ENCODE peak calls at places on chromosomes 2 and 18, in nine cellular contexts. D, N, Y, L, E, P, Q, Z and A are unnamed samples.

GRCh38 chr18:46477425-46478011 is 179.5 kb downstream of the LOXHD1 start:
- DNase-seq in D (no peak), N (no peak), Y (no peak), L (no peak), E (no peak), P (no peak), Q (no peak), Z (no peak), A (no peak)

GRCh38 chr2:20994130-20994529 is 49.7 kb downstream of the APOB start:
- DNase-seq in D (no peak), N (no peak), Y (no peak), L (no peak), E (no peak), P (no peak), Q (no peak), Z (no peak), A (peak; percentile 17)

GRCh38 chr2:181679544-181679979 is 755 bp downstream of the NEUROD1 start:
- DNase-seq in D (no peak), N (no peak), Y (no peak), L (no peak), E (no peak), P (no peak), Q (no peak), Z (no peak), A (no peak)

GRCh38 chr18:59864446-59864764 is 35.4 kb upstream of the PMAIP1 start:
- DNase-seq in D (no peak), N (no peak), Y (no peak), L (no peak), E (no peak), P (no peak), Q (no peak), Z (no peak), A (peak; percentile 84)

GRCh38 chr2:109062558-109063325 is 66.3 kb upstream of the SH3RF3 start:
- DNase-seq in D (no peak), N (no peak), Y (no peak), L (no peak), E (no peak), P (no peak), Q (no peak), Z (no peak), A (no peak)

GRCh38 chr2:128630974-128631697 is 312.5 kb upstream of the HS6ST1 start:
- DNase-seq in D (no peak), N (no peak), Y (no peak), L (no peak), E (no peak), P (no peak), Q (no peak), Z (no peak), A (no peak)

GRCh38 chr2:143745060-143745459 is 615.8 kb downstream of the ARHGAP15 start:
- DNase-seq in D (no peak), N (no peak), Y (no peak), L (no peak), E (no peak), P (no peak), Q (no peak), Z (no peak), A (peak; percentile 30)

GRCh38 chr2:202377308-202377736 is 1.2 kb downstream of the BMPR2 start:
- DNase-seq in D (no peak), N (no peak), Y (no peak), L (peak; percentile 7), E (peak; percentile 22), P (no peak), Q (peak; percentile 46), Z (peak; percentile 30), A (peak; percentile 15)

GRCh38 chr2:73035899-73036778 is 35.4 kb downstream of the SFXN5 start:
- DNase-seq in D (no peak), N (no peak), Y (no peak), L (no peak), E (peak; percentile 27), P (no peak), Q (no peak), Z (no peak), A (no peak)

GRCh38 chr18:323253-323622 is 55.4 kb upstream of the THOC1 start:
- DNase-seq in D (peak; percentile 41), N (peak; percentile 52), Y (peak; percentile 61), L (peak; percentile 33), E (peak; percentile 3), P (no peak), Q (no peak), Z (peak; percentile 38), A (no peak)

GRCh38 chr2:128548461-128548891 is 229.8 kb upstream of the HS6ST1 start:
- DNase-seq in D (no peak), N (no peak), Y (no peak), L (no peak), E (no peak), P (no peak), Q (no peak), Z (no peak), A (no peak)

GRCh38 chr18:75107196-75107930 is 101.6 kb downstream of the PTGR3 start:
- DNase-seq in D (no peak), N (no peak), Y (no peak), L (no peak), E (no peak), P (no peak), Q (no peak), Z (no peak), A (no peak)

GRCh38 chr2:43228341-43228751 is 1.9 kb upstream of the ZFP36L2 start:
- DNase-seq in D (no peak), N (no peak), Y (no peak), L (no peak), E (no peak), P (no peak), Q (no peak), Z (no peak), A (no peak)
- H3K4me3 ChIP-seq in D (no peak overlapping the region), N (no peak overlapping the region), Y (no peak overlapping the region), L (no peak overlapping the region), E (no peak overlapping the region), P (no peak overlapping the region), Q (peak overlapping the region; percentile 87), Z (no peak overlapping the region), A (no peak overlapping the region)

GRCh38 chr2:86398500-86398899 is 42.7 kb upstream of the KDM3A start:
- DNase-seq in D (no peak), N (peak; percentile 12), Y (no peak), L (no peak), E (no peak), P (no peak), Q (no peak), Z (no peak), A (no peak)

GRCh38 chr2:86398911-86399474 is 42.2 kb upstream of the KDM3A start:
- DNase-seq in D (no peak), N (no peak), Y (no peak), L (no peak), E (no peak), P (no peak), Q (no peak), Z (no peak), A (no peak)

GRCh38 chr2:86397989-86398388 is 43.2 kb upstream of the KDM3A start:
- DNase-seq in D (no peak), N (no peak), Y (no peak), L (no peak), E (no peak), P (no peak), Q (no peak), Z (no peak), A (no peak)

GRCh38 chr2:86393521-86394490 is 47.4 kb upstream of the KDM3A start:
- DNase-seq in D (peak; percentile 56), N (peak; percentile 19), Y (no peak), L (peak; percentile 19), E (no peak), P (no peak), Q (no peak), Z (peak; percentile 22), A (peak; percentile 82)

DNA sequence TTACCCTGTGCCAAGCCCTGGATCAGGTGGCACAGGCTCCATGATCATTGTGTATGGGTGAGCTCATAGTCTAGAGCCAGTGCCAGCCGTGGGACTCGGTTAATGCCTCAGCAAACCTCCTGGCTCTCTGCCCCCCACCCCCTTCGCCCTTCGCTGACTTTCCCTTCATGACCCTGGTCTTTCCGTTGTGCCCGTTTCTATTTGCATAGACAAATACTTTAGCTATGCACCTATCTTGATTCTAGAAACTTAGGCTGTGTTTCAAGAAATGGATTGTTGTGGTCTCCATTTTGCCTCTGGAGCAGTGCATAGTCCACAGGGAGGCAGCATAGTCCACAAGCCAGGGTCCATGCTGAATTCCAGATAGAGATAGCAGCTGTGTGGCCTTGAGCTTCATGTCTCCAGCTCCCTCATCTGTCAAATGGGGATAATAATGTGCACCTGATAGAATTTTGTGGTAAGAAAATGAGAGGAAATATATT is 44.8 kb upstream of the KDM3A start:
- DNase-seq in D (peak; percentile 47), N (peak; percentile 18), Y (peak; percentile 9), L (peak; percentile 52), E (peak; percentile 72), P (no peak), Q (peak; percentile 74), Z (peak; percentile 20), A (peak; percentile 75)
- TF ChIP-seq CTCF in D (peak; percentile 47), N (peak; percentile 49), Y (peak; percentile 35), L (peak; percentile 61), E (peak; percentile 55), P (peak; percentile 32), Q (no peak), Z (peak; percentile 38), A (peak; percentile 82)

DNA sequence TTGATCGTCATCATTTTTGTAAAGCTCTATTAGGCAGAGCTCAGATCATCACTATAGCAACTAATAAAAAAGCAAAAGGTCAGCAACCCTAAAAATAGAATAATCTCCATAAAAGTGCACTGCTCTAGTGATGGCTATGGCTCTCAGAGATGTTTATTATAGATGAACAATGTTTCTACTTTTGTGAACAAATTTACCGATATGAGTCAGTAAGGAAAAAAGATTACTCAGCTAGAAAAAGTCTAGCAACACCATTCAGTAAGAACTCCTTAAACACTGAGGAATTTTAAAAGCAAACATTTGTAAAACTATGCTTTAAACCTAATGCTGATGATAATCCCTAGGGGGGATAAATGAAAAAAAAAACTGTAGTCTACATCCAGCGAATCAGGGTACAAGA is 69.6 kb downstream of the ACVR1C start:
- DNase-seq in D (no peak), N (peak; percentile 39), Y (no peak), L (no peak), E (no peak), P (no peak), Q (no peak), Z (peak; percentile 4), A (no peak)
- H3K4me3 ChIP-seq in D (no peak overlapping the region), N (no peak overlapping the region), Y (no peak overlapping the region), L (no peak overlapping the region), E (no peak overlapping the region), P (no peak overlapping the region), Q (no peak overlapping the region), Z (no peak overlapping the region), A (no peak overlapping the region)

GRCh38 chr2:902584-902983 is 48.1 kb upstream of the SNTG2 start:
- DNase-seq in D (no peak), N (no peak), Y (no peak), L (no peak), E (no peak), P (no peak), Q (no peak), Z (no peak), A (no peak)

GRCh38 chr2:897091-897490 is 53.6 kb upstream of the SNTG2 start:
- DNase-seq in D (no peak), N (no peak), Y (no peak), L (no peak), E (no peak), P (no peak), Q (no peak), Z (no peak), A (no peak)

GRCh38 chr2:903223-903900 is 47.3 kb upstream of the SNTG2 start:
- DNase-seq in D (no peak), N (no peak), Y (no peak), L (no peak), E (no peak), P (no peak), Q (no peak), Z (no peak), A (no peak)

GRCh38 chr2:893311-893710 is 57.3 kb upstream of the SNTG2 start:
- DNase-seq in D (no peak), N (no peak), Y (peak; percentile 6), L (no peak), E (peak; percentile 38), P (no peak), Q (peak; percentile 68), Z (no peak), A (no peak)

GRCh38 chr2:898319-898718 is 52.3 kb upstream of the SNTG2 start:
- DNase-seq in D (no peak), N (no peak), Y (no peak), L (no peak), E (peak; percentile 15), P (no peak), Q (no peak), Z (no peak), A (no peak)
- TF ChIP-seq CTCF in D (no peak), N (peak; percentile 17), Y (peak; percentile 36), L (peak; percentile 48), E (no peak), P (no peak), Q (no peak), Z (no peak), A (no peak)